ENCODE peak calls at places on chromosomes 3 and 15, in five cellular contexts. One of them, this sample, is unnamed. For H3K4me1, the result is how much of the 10 kb centered on the place peaks cover.

GRCh38 chr3:18771931-18772330 is 346.8 kb upstream of the SATB1 start:
- DNase-seq in GM23338: no peak
- DNase-seq in H1: no peak
- DNase-seq in HepG2: no peak
- DNase-seq in K562: no peak
- DNase-seq in this sample: no peak

GRCh38 chr3:62622553-62623174 is 249.3 kb upstream of the FEZF2 start:
- DNase-seq in GM23338: peak
- DNase-seq in H1: no peak
- DNase-seq in HepG2: peak
- DNase-seq in K562: peak
- DNase-seq in this sample: peak

GRCh38 chr3:42123012-42123581 is 31.9 kb downstream of the TRAK1 start:
- DNase-seq in GM23338: no peak
- DNase-seq in H1: no peak
- DNase-seq in HepG2: no peak
- DNase-seq in K562: no peak
- DNase-seq in this sample: peak

GRCh38 chr15:99090011-99090699 is 14.7 kb upstream of the SYNM start:
- DNase-seq in GM23338: no peak
- DNase-seq in H1: no peak
- DNase-seq in HepG2: no peak
- DNase-seq in K562: no peak
- DNase-seq in this sample: peak

GRCh38 chr15:39887832-39888231 is 32.2 kb downstream of the GPR176 start:
- DNase-seq in GM23338: peak
- DNase-seq in H1: no peak
- DNase-seq in HepG2: peak
- DNase-seq in K562: no peak
- DNase-seq in this sample: no peak

GRCh38 chr15:74227968-74228722 is 8.0 kb upstream of the CCDC33 start:
- DNase-seq in GM23338: no peak
- DNase-seq in H1: no peak
- DNase-seq in HepG2: no peak
- DNase-seq in K562: no peak
- DNase-seq in this sample: no peak

GRCh38 chr3:4417449-4417848 is 49.6 kb downstream of the SUMF1 start:
- DNase-seq in GM23338: no peak
- DNase-seq in H1: no peak
- DNase-seq in HepG2: no peak
- DNase-seq in K562: no peak
- DNase-seq in this sample: no peak

GRCh38 chr3:115676336-115676735 is 53.0 kb downstream of the GAP43 start:
- DNase-seq in GM23338: no peak
- DNase-seq in H1: no peak
- DNase-seq in HepG2: no peak
- DNase-seq in K562: no peak
- DNase-seq in this sample: no peak

GRCh38 chr3:102085431-102086226 is 236.3 kb downstream of the NFKBIZ start:
- DNase-seq in GM23338: no peak
- DNase-seq in H1: no peak
- DNase-seq in HepG2: no peak
- DNase-seq in K562: no peak
- DNase-seq in this sample: no peak

GRCh38 chr15:99118801-99119546 is 14.1 kb downstream of the SYNM start:
- DNase-seq in GM23338: no peak
- DNase-seq in H1: no peak
- DNase-seq in HepG2: no peak
- DNase-seq in K562: no peak
- DNase-seq in this sample: no peak

GRCh38 chr15:40925863-40926658 is 3.1 kb upstream of the DLL4 start:
- DNase-seq in GM23338: peak
- DNase-seq in H1: peak
- DNase-seq in HepG2: no peak
- DNase-seq in K562: no peak
- DNase-seq in this sample: no peak
- TF ChIP-seq CREB1 in GM23338: no peak
- TF ChIP-seq CREB1 in H1: peak
- TF ChIP-seq CREB1 in HepG2: no peak
- TF ChIP-seq CREB1 in K562: no peak
- TF ChIP-seq CREB1 in this sample: no peak

GRCh38 chr3:38039899-38040261 is 872 bp downstream of the DLEC1 start:
- DNase-seq in GM23338: peak
- DNase-seq in H1: peak
- DNase-seq in HepG2: no peak
- DNase-seq in K562: peak
- DNase-seq in this sample: peak
- TF ChIP-seq EZH2 in GM23338: peak
- TF ChIP-seq EZH2 in H1: peak
- TF ChIP-seq EZH2 in HepG2: no peak
- TF ChIP-seq EZH2 in K562: no peak
- TF ChIP-seq EZH2 in this sample: no peak

DNA sequence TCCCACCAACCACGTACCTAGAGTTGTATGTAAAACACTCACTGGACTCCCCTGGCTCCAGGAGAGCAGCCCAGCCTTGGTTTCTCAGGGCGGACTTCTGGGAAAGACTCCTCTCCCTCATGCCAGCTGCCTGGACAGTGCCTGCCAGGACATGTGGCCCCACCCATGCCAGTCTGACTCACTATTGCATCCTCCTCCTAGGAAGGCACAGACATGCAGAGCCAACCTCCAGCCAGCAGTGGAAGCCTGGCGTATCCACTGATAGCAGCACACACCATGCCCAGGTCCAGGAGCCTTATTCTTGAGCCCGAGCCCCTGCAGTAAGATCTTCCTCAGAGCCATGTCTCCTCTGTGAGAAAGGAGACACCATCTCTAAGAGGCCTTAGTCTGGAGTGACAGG is 8.6 kb downstream of the PKM start:
- DNase-seq in GM23338: no peak
- DNase-seq in H1: no peak
- DNase-seq in HepG2: no peak
- DNase-seq in K562: no peak
- DNase-seq in this sample: no peak
- H3K4me1 ChIP-seq in GM23338: under half
- H3K4me1 ChIP-seq in H1: under half
- H3K4me1 ChIP-seq in HepG2: half or more
- H3K4me1 ChIP-seq in K562: under half
- H3K4me1 ChIP-seq in this sample: under half

GRCh38 chr3:183553263-183554026 is 2.1 kb downstream of the KLHL6 start:
- DNase-seq in GM23338: no peak
- DNase-seq in H1: no peak
- DNase-seq in HepG2: no peak
- DNase-seq in K562: no peak
- DNase-seq in this sample: no peak

GRCh38 chr3:183551930-183552329 is 3.6 kb downstream of the KLHL6 start:
- DNase-seq in GM23338: no peak
- DNase-seq in H1: no peak
- DNase-seq in HepG2: no peak
- DNase-seq in K562: no peak
- DNase-seq in this sample: no peak

GRCh38 chr3:183545688-183546087 is 9.8 kb downstream of the KLHL6 start:
- DNase-seq in GM23338: no peak
- DNase-seq in H1: no peak
- DNase-seq in HepG2: no peak
- DNase-seq in K562: no peak
- DNase-seq in this sample: no peak

GRCh38 chr3:183546625-183547024 is 8.9 kb downstream of the KLHL6 start:
- DNase-seq in GM23338: no peak
- DNase-seq in H1: no peak
- DNase-seq in HepG2: no peak
- DNase-seq in K562: no peak
- DNase-seq in this sample: no peak

DNA sequence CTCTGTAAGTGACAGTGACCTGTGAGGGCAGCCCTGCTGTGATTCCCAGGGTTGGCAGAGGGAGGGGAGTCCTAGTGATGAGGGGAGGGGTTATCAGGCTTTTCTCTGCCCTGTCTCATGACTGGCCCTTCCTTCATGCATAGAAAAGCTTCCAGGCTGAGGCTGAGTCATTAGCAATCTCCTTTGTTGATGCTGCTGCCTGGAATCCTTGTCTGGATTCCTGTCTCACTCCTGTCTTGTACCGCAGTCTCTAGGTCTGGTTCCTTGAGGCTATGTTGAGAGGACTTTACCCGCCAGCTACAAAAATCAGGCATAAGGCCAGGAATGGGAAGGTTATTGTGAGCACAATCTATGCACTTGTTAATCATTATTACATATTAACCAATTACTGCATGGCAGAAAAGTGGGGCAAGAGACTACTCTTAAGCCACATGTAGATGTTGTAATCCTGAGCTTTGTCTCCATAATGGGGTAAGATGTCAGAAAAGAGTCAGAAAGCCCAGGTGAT is 7.2 kb downstream of the KLHL6 start:
- DNase-seq in GM23338: peak
- DNase-seq in H1: no peak
- DNase-seq in HepG2: no peak
- DNase-seq in K562: no peak
- DNase-seq in this sample: no peak
- TF ChIP-seq CREB1 in GM23338: no peak
- TF ChIP-seq CREB1 in H1: no peak
- TF ChIP-seq CREB1 in HepG2: no peak
- TF ChIP-seq CREB1 in K562: no peak
- TF ChIP-seq CREB1 in this sample: no peak